ENCODE peak calls at places on chromosomes 16 and 17, in eight cellular contexts. One of them, this sample, is unnamed.

GRCh38 chr17:56173958-56174357 is 20.7 kb downstream of the ANKFN1 start:
- DNase-seq in LoVo: no peak
- DNase-seq in midbrain: no peak
- DNase-seq in activated T-cell treated with anti-CD3 and anti-CD28 coated beads for 1 hour: no peak
- DNase-seq in ascending aorta: no peak
- DNase-seq in germinal center: no peak
- DNase-seq in lower leg skin: no peak
- DNase-seq in effector CD4-positive, alpha-beta T cell: no peak
- DNase-seq in this sample: no peak

GRCh38 chr17:76866774-76867577 is 1.2 kb upstream of the MGAT5B start:
- DNase-seq in ascending aorta: no peak
- DNase-seq in effector CD4-positive, alpha-beta T cell: no peak
- DNase-seq in midbrain: no peak
- DNase-seq in germinal center: no peak
- DNase-seq in lower leg skin: no peak
- DNase-seq in activated T-cell treated with anti-CD3 and anti-CD28 coated beads for 1 hour: no peak
- DNase-seq in LoVo: no peak
- DNase-seq in this sample: no peak

GRCh38 chr16:71524566-71525553 is 1.4 kb upstream of the CHST4 start:
- DNase-seq in activated T-cell treated with anti-CD3 and anti-CD28 coated beads for 1 hour: no peak
- DNase-seq in ascending aorta: no peak
- DNase-seq in lower leg skin: no peak
- DNase-seq in effector CD4-positive, alpha-beta T cell: no peak
- DNase-seq in midbrain: no peak
- DNase-seq in LoVo: no peak
- DNase-seq in germinal center: no peak
- DNase-seq in this sample: no peak

GRCh38 chr16:19131809-19132777 is 18.3 kb downstream of the ITPRIPL2 start:
- DNase-seq in midbrain: no peak
- DNase-seq in activated T-cell treated with anti-CD3 and anti-CD28 coated beads for 1 hour: no peak
- DNase-seq in ascending aorta: no peak
- DNase-seq in lower leg skin: peak; percentile 78
- DNase-seq in effector CD4-positive, alpha-beta T cell: no peak
- DNase-seq in LoVo: no peak
- DNase-seq in germinal center: peak; percentile 52
- DNase-seq in this sample: no peak

GRCh38 chr16:3443108-3444031 is at the start of the genes NAA60 and ZNF597:
- DNase-seq in lower leg skin: peak; percentile 93
- DNase-seq in LoVo: peak; percentile 86
- DNase-seq in activated T-cell treated with anti-CD3 and anti-CD28 coated beads for 1 hour: peak; percentile 58
- DNase-seq in ascending aorta: peak; percentile 90
- DNase-seq in midbrain: peak; percentile 91
- DNase-seq in germinal center: peak; percentile 89
- DNase-seq in effector CD4-positive, alpha-beta T cell: peak; percentile 72
- DNase-seq in this sample: peak; percentile 77

GRCh38 chr17:15913826-15914225 is 31.1 kb upstream of the ADORA2B start:
- DNase-seq in effector CD4-positive, alpha-beta T cell: no peak
- DNase-seq in midbrain: no peak
- DNase-seq in LoVo: no peak
- DNase-seq in activated T-cell treated with anti-CD3 and anti-CD28 coated beads for 1 hour: no peak
- DNase-seq in ascending aorta: no peak
- DNase-seq in lower leg skin: peak; percentile 67
- DNase-seq in germinal center: no peak
- DNase-seq in this sample: no peak

GRCh38 chr17:7321466-7321865 is 6.3 kb upstream of the GPS2 start:
- DNase-seq in lower leg skin: no peak
- DNase-seq in activated T-cell treated with anti-CD3 and anti-CD28 coated beads for 1 hour: no peak
- DNase-seq in midbrain: no peak
- DNase-seq in LoVo: no peak
- DNase-seq in effector CD4-positive, alpha-beta T cell: no peak
- DNase-seq in germinal center: no peak
- DNase-seq in ascending aorta: no peak
- DNase-seq in this sample: no peak

GRCh38 chr16:74611721-74612120 is 4.8 kb upstream of the GLG1 start:
- DNase-seq in activated T-cell treated with anti-CD3 and anti-CD28 coated beads for 1 hour: no peak
- DNase-seq in ascending aorta: no peak
- DNase-seq in lower leg skin: no peak
- DNase-seq in effector CD4-positive, alpha-beta T cell: no peak
- DNase-seq in midbrain: no peak
- DNase-seq in LoVo: no peak
- DNase-seq in germinal center: no peak
- DNase-seq in this sample: no peak

GRCh38 chr16:11303405-11304138 is 22.4 kb upstream of the PRM1 start:
- DNase-seq in lower leg skin: no peak
- DNase-seq in midbrain: no peak
- DNase-seq in effector CD4-positive, alpha-beta T cell: no peak
- DNase-seq in ascending aorta: no peak
- DNase-seq in activated T-cell treated with anti-CD3 and anti-CD28 coated beads for 1 hour: no peak
- DNase-seq in germinal center: no peak
- DNase-seq in LoVo: no peak
- DNase-seq in this sample: no peak

GRCh38 chr17:42202696-42203095 is 8.4 kb upstream of the GHDC start:
- DNase-seq in ascending aorta: no peak
- DNase-seq in effector CD4-positive, alpha-beta T cell: no peak
- DNase-seq in LoVo: no peak
- DNase-seq in germinal center: no peak
- DNase-seq in lower leg skin: no peak
- DNase-seq in activated T-cell treated with anti-CD3 and anti-CD28 coated beads for 1 hour: no peak
- DNase-seq in midbrain: no peak
- DNase-seq in this sample: no peak

GRCh38 chr16:769934-770333 is 9.4 kb downstream of the MSLN start:
- DNase-seq in LoVo: no peak
- DNase-seq in ascending aorta: no peak
- DNase-seq in germinal center: no peak
- DNase-seq in effector CD4-positive, alpha-beta T cell: no peak
- DNase-seq in activated T-cell treated with anti-CD3 and anti-CD28 coated beads for 1 hour: no peak
- DNase-seq in midbrain: no peak
- DNase-seq in lower leg skin: no peak
- DNase-seq in this sample: no peak

GRCh38 chr16:57096793-57097192 is 4.4 kb downstream of the CPNE2 start:
- DNase-seq in lower leg skin: no peak
- DNase-seq in ascending aorta: no peak
- DNase-seq in germinal center: no peak
- DNase-seq in LoVo: no peak
- DNase-seq in activated T-cell treated with anti-CD3 and anti-CD28 coated beads for 1 hour: no peak
- DNase-seq in midbrain: no peak
- DNase-seq in effector CD4-positive, alpha-beta T cell: no peak
- DNase-seq in this sample: no peak

GRCh38 chr17:66983414-66984021 is 19.0 kb downstream of the CACNG4 start:
- DNase-seq in ascending aorta: no peak
- DNase-seq in lower leg skin: no peak
- DNase-seq in effector CD4-positive, alpha-beta T cell: no peak
- DNase-seq in activated T-cell treated with anti-CD3 and anti-CD28 coated beads for 1 hour: no peak
- DNase-seq in LoVo: no peak
- DNase-seq in germinal center: no peak
- DNase-seq in midbrain: no peak
- DNase-seq in this sample: no peak

GRCh38 chr17:38733315-38734234 is 3.4 kb downstream of the CISD3 start:
- DNase-seq in midbrain: no peak
- DNase-seq in germinal center: peak; percentile 50
- DNase-seq in effector CD4-positive, alpha-beta T cell: no peak
- DNase-seq in LoVo: no peak
- DNase-seq in activated T-cell treated with anti-CD3 and anti-CD28 coated beads for 1 hour: no peak
- DNase-seq in lower leg skin: no peak
- DNase-seq in ascending aorta: no peak
- DNase-seq in this sample: no peak

GRCh38 chr17:62765351-62765750 is 42.8 kb downstream of the MARCHF10 start:
- DNase-seq in germinal center: no peak
- DNase-seq in ascending aorta: no peak
- DNase-seq in LoVo: no peak
- DNase-seq in midbrain: no peak
- DNase-seq in activated T-cell treated with anti-CD3 and anti-CD28 coated beads for 1 hour: no peak
- DNase-seq in lower leg skin: no peak
- DNase-seq in effector CD4-positive, alpha-beta T cell: no peak
- DNase-seq in this sample: no peak

GRCh38 chr17:36544049-36544319 is 735 bp upstream of the GGNBP2 start:
- DNase-seq in ascending aorta: peak; percentile 68
- DNase-seq in LoVo: peak; percentile 43
- DNase-seq in germinal center: peak; percentile 21
- DNase-seq in effector CD4-positive, alpha-beta T cell: no peak
- DNase-seq in lower leg skin: no peak
- DNase-seq in midbrain: peak; percentile 33
- DNase-seq in activated T-cell treated with anti-CD3 and anti-CD28 coated beads for 1 hour: no peak
- DNase-seq in this sample: peak; percentile 27

GRCh38 chr16:67100569-67101300 is 9.0 kb upstream of the PHAF1 start:
- DNase-seq in LoVo: no peak
- DNase-seq in germinal center: no peak
- DNase-seq in lower leg skin: no peak
- DNase-seq in effector CD4-positive, alpha-beta T cell: no peak
- DNase-seq in ascending aorta: no peak
- DNase-seq in activated T-cell treated with anti-CD3 and anti-CD28 coated beads for 1 hour: no peak
- DNase-seq in midbrain: peak; percentile 56
- DNase-seq in this sample: no peak

GRCh38 chr16:82043680-82044584 is 8.9 kb downstream of the HSD17B2 start:
- DNase-seq in activated T-cell treated with anti-CD3 and anti-CD28 coated beads for 1 hour: no peak
- DNase-seq in germinal center: no peak
- DNase-seq in LoVo: no peak
- DNase-seq in effector CD4-positive, alpha-beta T cell: no peak
- DNase-seq in ascending aorta: no peak
- DNase-seq in midbrain: no peak
- DNase-seq in lower leg skin: no peak
- DNase-seq in this sample: no peak

GRCh38 chr17:2195729-2196128 is 107.9 kb downstream of the SMG6 start:
- DNase-seq in midbrain: no peak
- DNase-seq in activated T-cell treated with anti-CD3 and anti-CD28 coated beads for 1 hour: no peak
- DNase-seq in effector CD4-positive, alpha-beta T cell: no peak
- DNase-seq in germinal center: no peak
- DNase-seq in LoVo: no peak
- DNase-seq in lower leg skin: no peak
- DNase-seq in ascending aorta: no peak
- DNase-seq in this sample: no peak

GRCh38 chr17:83091257-83092141 is 12.1 kb downstream of the METRNL start:
- DNase-seq in ascending aorta: no peak
- DNase-seq in activated T-cell treated with anti-CD3 and anti-CD28 coated beads for 1 hour: no peak
- DNase-seq in lower leg skin: no peak
- DNase-seq in LoVo: peak; percentile 69
- DNase-seq in midbrain: no peak
- DNase-seq in effector CD4-positive, alpha-beta T cell: no peak
- DNase-seq in germinal center: no peak
- DNase-seq in this sample: no peak

GRCh38 chr16:10847166-10847565 is 28.6 kb upstream of the TVP23A start:
- DNase-seq in ascending aorta: no peak
- DNase-seq in germinal center: no peak
- DNase-seq in LoVo: no peak
- DNase-seq in effector CD4-positive, alpha-beta T cell: no peak
- DNase-seq in activated T-cell treated with anti-CD3 and anti-CD28 coated beads for 1 hour: no peak
- DNase-seq in lower leg skin: no peak
- DNase-seq in midbrain: no peak
- DNase-seq in this sample: no peak

GRCh38 chr17:58525239-58525638 is 10.8 kb upstream of the MTMR4 start:
- DNase-seq in LoVo: no peak
- DNase-seq in effector CD4-positive, alpha-beta T cell: no peak
- DNase-seq in activated T-cell treated with anti-CD3 and anti-CD28 coated beads for 1 hour: no peak
- DNase-seq in lower leg skin: no peak
- DNase-seq in midbrain: no peak
- DNase-seq in germinal center: no peak
- DNase-seq in ascending aorta: peak; percentile 88
- DNase-seq in this sample: no peak

GRCh38 chr16:24482681-24483202 is 56.6 kb upstream of the RBBP6 start:
- DNase-seq in midbrain: no peak
- DNase-seq in LoVo: no peak
- DNase-seq in ascending aorta: no peak
- DNase-seq in activated T-cell treated with anti-CD3 and anti-CD28 coated beads for 1 hour: no peak
- DNase-seq in germinal center: no peak
- DNase-seq in effector CD4-positive, alpha-beta T cell: no peak
- DNase-seq in lower leg skin: no peak
- DNase-seq in this sample: no peak

GRCh38 chr16:84916850-84917249 is 94.5 kb downstream of the ZDHHC7 start:
- DNase-seq in LoVo: no peak
- DNase-seq in germinal center: no peak
- DNase-seq in midbrain: no peak
- DNase-seq in activated T-cell treated with anti-CD3 and anti-CD28 coated beads for 1 hour: no peak
- DNase-seq in effector CD4-positive, alpha-beta T cell: no peak
- DNase-seq in ascending aorta: no peak
- DNase-seq in lower leg skin: no peak
- DNase-seq in this sample: no peak

GRCh38 chr17:38910325-38910724 is 15.1 kb upstream of the LASP1NB start:
- DNase-seq in midbrain: no peak
- DNase-seq in germinal center: no peak
- DNase-seq in effector CD4-positive, alpha-beta T cell: no peak
- DNase-seq in lower leg skin: peak; percentile 23
- DNase-seq in activated T-cell treated with anti-CD3 and anti-CD28 coated beads for 1 hour: no peak
- DNase-seq in ascending aorta: peak; percentile 31
- DNase-seq in LoVo: no peak
- DNase-seq in this sample: no peak

GRCh38 chr17:51029568-51030463 is 90.9 kb downstream of the SPAG9 start:
- DNase-seq in effector CD4-positive, alpha-beta T cell: no peak
- DNase-seq in midbrain: no peak
- DNase-seq in activated T-cell treated with anti-CD3 and anti-CD28 coated beads for 1 hour: no peak
- DNase-seq in lower leg skin: no peak
- DNase-seq in germinal center: no peak
- DNase-seq in ascending aorta: no peak
- DNase-seq in LoVo: peak; percentile 19
- DNase-seq in this sample: no peak

GRCh38 chr17:43372273-43372911 is 26.4 kb upstream of the ARL4D start:
- DNase-seq in germinal center: peak; percentile 53
- DNase-seq in effector CD4-positive, alpha-beta T cell: no peak
- DNase-seq in ascending aorta: no peak
- DNase-seq in midbrain: no peak
- DNase-seq in lower leg skin: no peak
- DNase-seq in LoVo: no peak
- DNase-seq in activated T-cell treated with anti-CD3 and anti-CD28 coated beads for 1 hour: no peak
- DNase-seq in this sample: no peak

GRCh38 chr16:55478827-55479559 is at the start of gene MMP2:
- DNase-seq in ascending aorta: peak; percentile 85
- DNase-seq in lower leg skin: peak; percentile 96
- DNase-seq in LoVo: no peak
- DNase-seq in effector CD4-positive, alpha-beta T cell: no peak
- DNase-seq in midbrain: peak; percentile 9
- DNase-seq in germinal center: no peak
- DNase-seq in activated T-cell treated with anti-CD3 and anti-CD28 coated beads for 1 hour: no peak
- DNase-seq in this sample: no peak

GRCh38 chr17:53462393-53462811 is 360.3 kb upstream of the KIF2B start:
- DNase-seq in activated T-cell treated with anti-CD3 and anti-CD28 coated beads for 1 hour: no peak
- DNase-seq in ascending aorta: no peak
- DNase-seq in LoVo: no peak
- DNase-seq in midbrain: no peak
- DNase-seq in germinal center: no peak
- DNase-seq in effector CD4-positive, alpha-beta T cell: no peak
- DNase-seq in lower leg skin: no peak
- DNase-seq in this sample: no peak

This sample was measured in CMK.